ENCODE peak calls at places on chromosomes 3 and 15, in seven cellular contexts. J, G, H, U, C, W and N are unnamed samples.

GRCh38 chr15:35477853-35478252 is 68.1 kb downstream of the DPH6 start:
- DNase-seq in J (no peak), H (no peak), U (no peak), W (no peak), G (no peak), C (no peak), N (no peak)

GRCh38 chr3:23669541-23670255 is 136.1 kb upstream of the UBE2E1 start:
- DNase-seq in C (no peak), J (no peak), U (no peak), W (no peak), G (no peak), H (no peak), N (no peak)

GRCh38 chr15:90022905-90023700 is 22.0 kb downstream of the ZNF710 start:
- DNase-seq in H (no peak), U (no peak), C (no peak), J (peak), G (peak), W (no peak), N (no peak)

GRCh38 chr3:16311960-16312451 is 47.0 kb downstream of the OXNAD1 start:
- DNase-seq in C (peak), W (peak), J (no peak), G (no peak), H (no peak), U (no peak), N (no peak)

GRCh38 chr3:16533928-16534913 is 20.7 kb upstream of the RFTN1 start:
- DNase-seq in G (no peak), H (no peak), J (no peak), W (no peak), U (no peak), C (no peak), N (no peak)

GRCh38 chr3:181700168-181701087 is 11.3 kb upstream of the SOX2 start:
- DNase-seq in J (no peak), U (peak), C (peak), H (peak), W (no peak), G (peak), N (no peak)

GRCh38 chr3:73516656-73517055 is 108.1 kb downstream of the PDZRN3 start:
- DNase-seq in W (no peak), C (no peak), U (peak), G (no peak), H (no peak), J (no peak), N (no peak)

GRCh38 chr3:21920431-21920830 is 169.4 kb upstream of the ZNF385D start:
- DNase-seq in C (no peak), G (no peak), W (no peak), J (no peak), U (peak), H (no peak), N (no peak)

GRCh38 chr3:114454592-114455251 is 160.9 kb downstream of the TIGIT start:
- DNase-seq in W (no peak), G (peak), C (peak), J (no peak), H (no peak), U (no peak), N (no peak)

GRCh38 chr15:96042734-96043224 is 287.7 kb upstream of the NR2F2 start:
- DNase-seq in J (no peak), C (no peak), G (no peak), W (no peak), U (no peak), H (no peak), N (no peak)

GRCh38 chr3:36677331-36678007 is 86.9 kb downstream of the DCLK3 start:
- DNase-seq in H (no peak), U (peak), G (no peak), C (peak), W (no peak), J (no peak), N (no peak)

GRCh38 chr3:45477026-45477725 is 88.8 kb downstream of the LARS2 start:
- DNase-seq in U (peak), G (no peak), W (no peak), H (no peak), J (no peak), C (no peak), N (no peak)

GRCh38 chr3:71502066-71502465 is 81.5 kb downstream of the FOXP1 start:
- DNase-seq in J (no peak), C (no peak), G (no peak), W (no peak), U (no peak), H (no peak), N (no peak)

GRCh38 chr3:21839592-21839991 is 88.6 kb upstream of the ZNF385D start:
- DNase-seq in U (peak), G (no peak), W (no peak), H (no peak), C (peak), J (no peak), N (no peak)

GRCh38 chr3:188137062-188137461 is 16.9 kb upstream of the LPP start:
- DNase-seq in U (no peak), J (no peak), W (no peak), H (no peak), C (no peak), G (no peak), N (no peak)

GRCh38 chr3:126351771-126352475 is 5.3 kb downstream of the KLF15 start:
- DNase-seq in W (peak), C (no peak), G (no peak), J (peak), U (no peak), H (no peak), N (peak)

GRCh38 chr3:188469228-188469885 is 315.4 kb downstream of the LPP start:
- DNase-seq in C (no peak), H (no peak), J (peak), W (no peak), U (no peak), G (no peak), N (no peak)

GRCh38 chr3:186646841-186647240 is 6.6 kb downstream of the FETUB start:
- DNase-seq in C (no peak), W (no peak), J (no peak), U (no peak), H (no peak), G (no peak), N (no peak)

GRCh38 chr3:132417695-132418520 is 606 bp downstream of the DNAJC13 start:
- DNase-seq in J (no peak), U (peak), C (peak), G (peak), H (peak), W (no peak), N (no peak)

GRCh38 chr3:141456328-141456689 is 30.5 kb upstream of the RASA2 start:
- DNase-seq in G (no peak), J (peak), H (no peak), W (peak), C (no peak), U (peak), N (no peak)

GRCh38 chr3:47151836-47152235 is 12.1 kb downstream of the SETD2 start:
- DNase-seq in C (no peak), H (no peak), U (no peak), J (no peak), G (no peak), W (no peak), N (no peak)

GRCh38 chr15:45640610-45641009 is 5.8 kb downstream of the SQOR start:
- DNase-seq in U (peak), G (no peak), C (no peak), J (no peak), W (no peak), H (no peak), N (no peak)

GRCh38 chr3:171453175-171453868 is 6.9 kb downstream of the TNIK start:
- DNase-seq in G (peak), U (no peak), J (no peak), H (no peak), W (no peak), C (peak), N (no peak)

GRCh38 chr15:90099868-90100854 is 2.1 kb downstream of the IDH2 start:
- DNase-seq in G (peak), C (no peak), H (no peak), J (no peak), W (no peak), U (peak), N (peak)

GRCh38 chr3:65550137-65550536 is 488.6 kb downstream of the MAGI1 start:
- DNase-seq in J (no peak), W (no peak), C (no peak), H (no peak), G (no peak), U (no peak), N (no peak)

GRCh38 chr3:151305081-151305777 is 11.4 kb downstream of the GPR87 start:
- DNase-seq in W (peak), C (peak), G (peak), U (peak), J (peak), H (peak), N (no peak)

GRCh38 chr3:16352428-16352827 is 87.4 kb downstream of the OXNAD1 start:
- DNase-seq in W (no peak), C (no peak), H (no peak), G (no peak), U (no peak), J (no peak), N (no peak)

GRCh38 chr3:73745429-73746247 is 120.9 kb upstream of the PDZRN3 start:
- DNase-seq in U (peak), H (no peak), C (no peak), G (no peak), J (no peak), W (no peak), N (no peak)

GRCh38 chr3:72154391-72155300 is 369.7 kb upstream of the PROK2 start:
- DNase-seq in C (no peak), J (no peak), H (no peak), U (peak), W (no peak), G (no peak), N (no peak)

GRCh38 chr3:108103040-108103751 is 12.4 kb upstream of the CD47 start:
- DNase-seq in C (peak), W (no peak), H (no peak), G (no peak), U (no peak), J (no peak), N (peak)

GRCh38 chr3:149738891-149739290 is 13.4 kb downstream of the COMMD2 start:
- DNase-seq in U (no peak), J (no peak), G (no peak), W (no peak), H (no peak), C (no peak), N (no peak)

GRCh38 chr3:56468184-56469106 is at the start of gene ERC2:
- DNase-seq in U (no peak), J (no peak), G (peak), W (peak), H (no peak), C (peak), N (no peak)

GRCh38 chr15:88684345-88684744 is 45.5 kb downstream of the ISG20 start:
- DNase-seq in W (no peak), G (no peak), H (no peak), J (no peak), C (no peak), U (no peak), N (no peak)

GRCh38 chr3:44045476-44046275 is 196.0 kb upstream of the TOPAZ1 start:
- DNase-seq in J (no peak), C (no peak), U (no peak), W (peak), H (no peak), G (no peak), N (peak)